ENCODE peak calls at places on chromosomes 6 and 20, in eight cellular contexts. Z, W, L, G, C, H, S and U are unnamed samples.

GRCh38 chr20:58097943-58098342 is 130.5 kb downstream of the ANKRD60 start:
- DNase-seq in G (no peak), W (no peak), Z (no peak), C (no peak), L (no peak), H (no peak), S (no peak), U (no peak)

GRCh38 chr6:65448806-65449397 is 258.1 kb downstream of the EYS start:
- DNase-seq in L (no peak), C (no peak), W (no peak), H (no peak), S (no peak), G (no peak), Z (no peak), U (no peak)

GRCh38 chr20:36460648-36461599 is 80.4 kb upstream of the MYL9 start:
- DNase-seq in Z (peak; percentile 96), H (peak; percentile 98), L (peak; percentile 92), C (peak; percentile 93), W (peak; percentile 96), G (peak; percentile 88), S (peak; percentile 70), U (peak; percentile 92)

GRCh38 chr6:155050311-155050710 is 55.2 kb downstream of the TIAM2 start:
- DNase-seq in S (no peak), W (no peak), Z (no peak), C (no peak), H (no peak), G (no peak), L (no peak), U (no peak)

GRCh38 chr6:15893556-15894253 is 230.9 kb upstream of the DTNBP1 start:
- DNase-seq in Z (no peak), S (no peak), W (no peak), H (no peak), C (no peak), G (no peak), L (peak; percentile 46), U (no peak)

GRCh38 chr20:32797160-32797468 is 22.6 kb upstream of the MAPRE1 start:
- DNase-seq in G (no peak), H (no peak), Z (no peak), S (no peak), C (no peak), L (no peak), W (no peak), U (no peak)

GRCh38 chr6:21885532-21886089 is 292.1 kb downstream of the SOX4 start:
- DNase-seq in S (peak; percentile 100), H (no peak), W (peak; percentile 74), G (no peak), C (peak; percentile 92), L (peak; percentile 84), Z (peak; percentile 60), U (no peak)

GRCh38 chr20:51551186-51551585 is 8.7 kb upstream of the NFATC2 start:
- DNase-seq in H (no peak), Z (no peak), W (no peak), C (no peak), G (no peak), S (no peak), L (no peak), U (no peak)

GRCh38 chr6:121630716-121631115 is 195.3 kb downstream of the GJA1 start:
- DNase-seq in H (no peak), L (peak; percentile 87), W (no peak), S (no peak), C (no peak), Z (no peak), G (no peak), U (no peak)

GRCh38 chr20:25148181-25148981 is 47.1 kb upstream of the ENTPD6 start:
- DNase-seq in L (peak; percentile 26), H (no peak), Z (peak; percentile 54), W (peak; percentile 85), C (peak; percentile 45), G (peak; percentile 41), S (no peak), U (no peak)

GRCh38 chr6:95529762-95530161 is 47.6 kb upstream of the MANEA start:
- DNase-seq in H (no peak), W (no peak), L (no peak), S (no peak), Z (no peak), C (no peak), G (no peak), U (no peak)

GRCh38 chr6:56291278-56291917 is 44.0 kb upstream of the COL21A1 start:
- DNase-seq in L (no peak), G (no peak), H (no peak), Z (no peak), C (no peak), S (no peak), W (no peak), U (no peak)

GRCh38 chr20:41913146-41913545 is 295.0 kb upstream of the CHD6 start:
- DNase-seq in L (no peak), Z (no peak), C (no peak), G (no peak), S (no peak), W (no peak), H (no peak), U (no peak)

GRCh38 chr6:113636357-113636824 is 220.8 kb upstream of the MARCKS start:
- DNase-seq in G (no peak), W (no peak), Z (no peak), C (no peak), L (peak; percentile 44), H (no peak), S (peak; percentile 60), U (no peak)

GRCh38 chr6:10383312-10384063 is 31.4 kb downstream of the TFAP2A start:
- DNase-seq in C (peak; percentile 32), L (peak; percentile 41), S (no peak), W (no peak), Z (no peak), H (no peak), G (no peak), U (peak; percentile 56)

GRCh38 chr20:56786503-56786902 is 157.4 kb downstream of the TFAP2C start:
- DNase-seq in G (no peak), C (no peak), W (peak; percentile 84), S (no peak), Z (no peak), L (no peak), H (no peak), U (no peak)

GRCh38 chr6:87078983-87079616 is 15.8 kb downstream of the CGA start:
- DNase-seq in H (peak; percentile 45), G (peak; percentile 26), W (peak; percentile 65), C (peak; percentile 84), Z (peak; percentile 63), L (peak; percentile 75), S (no peak), U (peak; percentile 50)

GRCh38 chr20:10565191-10565921 is 108.4 kb downstream of the JAG1 start:
- DNase-seq in S (no peak), Z (no peak), L (peak; percentile 80), W (no peak), C (no peak), G (no peak), H (no peak), U (no peak)

GRCh38 chr20:10747019-10747418 is 73.2 kb upstream of the JAG1 start:
- DNase-seq in H (no peak), G (no peak), W (no peak), Z (no peak), C (no peak), L (peak; percentile 67), S (peak; percentile 19), U (no peak)

GRCh38 chr6:12353731-12354130 is 63.6 kb downstream of the EDN1 start:
- DNase-seq in S (no peak), C (no peak), L (no peak), W (no peak), H (no peak), Z (no peak), G (no peak), U (no peak)